ENCODE peak calls at places on chromosomes 16 and 17, in seven cellular contexts. V, R, N, B, F, C and O are unnamed samples.

GRCh38 chr17:43888548-43888947 is 18.8 kb downstream of the MPP2 start:
- DNase-seq in B (no peak), C (no peak), F (no peak), V (no peak), N (no peak), R (no peak), O (no peak)

GRCh38 chr17:8662076-8662831 is 31.7 kb upstream of the MYH10 start:
- DNase-seq in F (no peak), V (no peak), R (no peak), N (no peak), B (no peak), C (no peak), O (no peak)

GRCh38 chr16:80046848-80047247 is 446.3 kb upstream of the MAF start:
- DNase-seq in B (no peak), V (no peak), R (no peak), C (no peak), F (no peak), N (no peak), O (no peak)

GRCh38 chr16:51818342-51818944 is 667.4 kb upstream of the SALL1 start:
- DNase-seq in V (peak), C (no peak), B (peak), R (no peak), F (peak), N (peak), O (no peak)

GRCh38 chr16:58031016-58031800 is 5.7 kb downstream of the MMP15 start:
- DNase-seq in R (no peak), C (no peak), N (no peak), F (no peak), V (no peak), B (no peak), O (no peak)

GRCh38 chr16:2596747-2597559 is 59.1 kb downstream of the PDPK1 start:
- DNase-seq in N (no peak), C (peak), B (no peak), R (peak), F (no peak), V (no peak), O (no peak)

GRCh38 chr17:51778842-51779241 is 379.7 kb downstream of the CA10 start:
- DNase-seq in C (no peak), N (no peak), R (no peak), V (no peak), F (no peak), B (no peak), O (no peak)

GRCh38 chr16:80527297-80527696 is 13.5 kb upstream of the DYNLRB2 start:
- DNase-seq in N (peak), F (peak), C (no peak), V (no peak), B (peak), R (no peak), O (no peak)

GRCh38 chr16:67857547-67858233 is 10.2 kb upstream of the CENPT start:
- DNase-seq in V (peak), R (peak), N (peak), B (peak), F (no peak), C (peak), O (peak)

GRCh38 chr16:58647107-58647506 is 17.5 kb upstream of the CNOT1 start:
- DNase-seq in B (no peak), V (no peak), R (no peak), F (no peak), C (no peak), N (no peak), O (no peak)

GRCh38 chr17:45086865-45087495 is 25.9 kb downstream of the NMT1 start:
- DNase-seq in N (no peak), F (no peak), B (no peak), R (no peak), C (no peak), V (no peak), O (no peak)

GRCh38 chr16:79089735-79090284 is 510.7 kb downstream of the MAF start:
- DNase-seq in C (no peak), V (no peak), R (no peak), F (no peak), B (peak), N (no peak), O (no peak)

GRCh38 chr16:27760845-27761176 is 210.9 kb downstream of the KATNIP start:
- DNase-seq in R (no peak), N (no peak), B (no peak), F (no peak), V (no peak), C (no peak), O (no peak)

GRCh38 chr17:78351449-78352006 is 8.3 kb downstream of the SOCS3 start:
- DNase-seq in V (peak), F (peak), C (peak), N (peak), B (peak), R (peak), O (peak)

GRCh38 chr17:34235389-34236028 is 19.6 kb upstream of the CCL2 start:
- DNase-seq in F (peak), R (peak), C (no peak), N (peak), B (no peak), V (no peak), O (no peak)

GRCh38 chr17:17553217-17554195 is 38.0 kb downstream of the PEMT start:
- DNase-seq in C (no peak), F (no peak), R (peak), B (no peak), N (no peak), V (no peak), O (no peak)

GRCh38 chr17:58503876-58504275 is 10.6 kb downstream of the MTMR4 start:
- DNase-seq in V (no peak), F (no peak), N (no peak), B (no peak), R (no peak), C (no peak), O (no peak)

GRCh38 chr17:82330322-82331239 is 3.0 kb downstream of the SECTM1 start:
- DNase-seq in V (peak), C (no peak), B (no peak), R (no peak), F (no peak), N (peak), O (peak)

GRCh38 chr17:79970576-79971068 is 65.0 kb downstream of the TBC1D16 start:
- DNase-seq in V (no peak), B (no peak), N (peak), F (peak), C (peak), R (peak), O (no peak)

GRCh38 chr16:70656065-70656711 is 9.8 kb downstream of the IL34 start:
- DNase-seq in V (no peak), R (no peak), N (no peak), F (no peak), C (no peak), B (no peak), O (no peak)
- H3K4me3 ChIP-seq in V (no peak), R (no peak), N (no peak), F (no peak), C (no peak), B (no peak), O (no peak)

DNA sequence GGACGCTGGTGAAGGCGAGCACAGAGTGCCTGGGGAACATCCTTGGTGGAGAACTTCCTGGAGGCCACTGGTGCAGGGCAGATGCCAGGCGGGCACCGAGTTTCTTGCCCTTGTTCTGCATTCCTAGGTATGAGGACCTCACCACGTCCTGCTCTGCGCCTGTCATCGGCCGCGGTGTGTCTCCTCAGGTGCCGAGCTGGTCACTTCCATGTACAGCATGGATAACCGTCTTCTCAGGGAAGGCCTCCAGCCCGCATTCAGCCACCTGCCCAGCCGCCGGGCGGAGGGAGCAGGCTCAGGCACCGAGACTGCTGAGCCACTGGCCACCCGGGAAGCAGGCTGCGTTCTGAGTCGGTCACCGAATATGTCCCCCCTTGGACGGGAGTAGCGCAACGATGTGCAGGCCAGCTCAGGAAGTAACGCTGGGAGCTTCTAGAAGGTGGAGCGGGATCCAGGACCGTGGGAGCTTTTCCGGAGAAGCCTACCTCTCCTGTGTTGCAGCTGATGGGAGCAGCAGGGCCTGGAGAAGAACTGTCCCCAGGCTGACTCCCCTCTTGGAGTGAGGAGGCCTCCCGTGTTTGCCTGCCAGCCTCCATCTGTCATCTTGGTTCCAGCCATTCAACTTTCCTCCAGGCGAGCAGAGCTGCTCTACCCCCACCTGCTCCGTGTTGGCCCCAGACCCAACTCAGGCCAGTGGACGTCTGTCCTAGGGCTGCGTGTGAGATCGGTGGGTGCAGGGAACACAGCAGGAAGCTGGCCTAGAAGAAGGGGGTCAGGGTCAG is 2.1 kb upstream of the BAIAP2 start:
- DNase-seq in C (no peak), F (no peak), V (no peak), N (no peak), R (peak), B (no peak), O (no peak)
- H3K4me3 ChIP-seq in C (no peak), F (peak), V (peak), N (no peak), R (peak), B (no peak), O (no peak)

GRCh38 chr17:70345061-70345460 is 175.7 kb downstream of the KCNJ2 start:
- DNase-seq in V (no peak), C (no peak), B (no peak), R (no peak), F (no peak), N (no peak), O (no peak)
- H3K4me3 ChIP-seq in V (no peak), C (no peak), B (no peak), R (no peak), F (no peak), N (no peak), O (no peak)

GRCh38 chr17:1228752-1229353 is 41.4 kb upstream of the BHLHA9 start:
- DNase-seq in F (peak), B (no peak), C (no peak), R (no peak), N (no peak), V (no peak), O (no peak)

GRCh38 chr17:1227917-1228751 is 42.1 kb upstream of the BHLHA9 start:
- DNase-seq in C (no peak), F (peak), B (no peak), V (no peak), N (no peak), R (no peak), O (no peak)

GRCh38 chr17:1229354-1229890 is 40.8 kb upstream of the BHLHA9 start:
- DNase-seq in F (peak), R (peak), B (peak), C (no peak), V (no peak), N (peak), O (no peak)

GRCh38 chr17:1231456-1231855 is 38.8 kb upstream of the BHLHA9 start:
- DNase-seq in F (no peak), B (no peak), V (no peak), C (no peak), N (peak), R (peak), O (no peak)

GRCh38 chr17:1229891-1230571 is 40.2 kb upstream of the BHLHA9 start:
- DNase-seq in R (no peak), B (no peak), C (no peak), V (no peak), F (no peak), N (no peak), O (no peak)
- H3K4me3 ChIP-seq in R (peak), B (no peak), C (peak), V (peak), F (peak), N (no peak), O (peak)

DNA sequence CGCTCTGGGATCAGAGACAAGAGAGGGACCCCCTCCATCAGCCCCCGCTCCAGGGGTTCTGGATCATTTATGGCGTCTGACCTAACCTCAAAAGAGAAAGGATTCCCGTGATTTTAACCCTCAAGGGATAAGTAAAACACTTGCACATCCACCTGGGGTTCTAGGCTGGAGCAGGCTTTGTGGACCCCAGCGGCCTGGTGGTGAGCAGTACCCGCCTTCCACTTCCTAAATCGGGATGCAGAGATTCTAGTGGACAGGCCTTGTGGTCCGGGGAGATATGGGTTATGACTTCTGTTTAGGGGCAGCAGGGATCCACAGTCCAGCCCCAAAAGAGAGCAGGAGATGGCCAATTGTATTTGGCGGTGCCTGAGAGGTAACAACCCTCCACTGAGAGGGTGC is 684 bp upstream of the PITPNM3 start:
- DNase-seq in N (no peak), C (no peak), V (no peak), B (no peak), F (no peak), R (no peak), O (no peak)
- H3K4me3 ChIP-seq in N (peak), C (peak), V (no peak), B (no peak), F (peak), R (no peak), O (no peak)

GRCh38 chr16:28925386-28926228 is 569 bp upstream of the RABEP2 start:
- DNase-seq in R (peak), C (peak), N (peak), V (no peak), B (peak), F (peak), O (peak)

GRCh38 chr16:28924762-28925385 is at the start of gene RABEP2:
- DNase-seq in F (peak), C (peak), N (peak), B (peak), V (peak), R (peak), O (peak)

GRCh38 chr16:28923652-28924398 is 1.2 kb downstream of the RABEP2 start:
- DNase-seq in N (no peak), R (no peak), V (no peak), C (no peak), F (no peak), B (no peak), O (no peak)

GRCh38 chr16:28923231-28923587 is 1.8 kb downstream of the RABEP2 start:
- DNase-seq in C (no peak), N (no peak), R (no peak), F (no peak), V (no peak), B (no peak), O (no peak)

DNA sequence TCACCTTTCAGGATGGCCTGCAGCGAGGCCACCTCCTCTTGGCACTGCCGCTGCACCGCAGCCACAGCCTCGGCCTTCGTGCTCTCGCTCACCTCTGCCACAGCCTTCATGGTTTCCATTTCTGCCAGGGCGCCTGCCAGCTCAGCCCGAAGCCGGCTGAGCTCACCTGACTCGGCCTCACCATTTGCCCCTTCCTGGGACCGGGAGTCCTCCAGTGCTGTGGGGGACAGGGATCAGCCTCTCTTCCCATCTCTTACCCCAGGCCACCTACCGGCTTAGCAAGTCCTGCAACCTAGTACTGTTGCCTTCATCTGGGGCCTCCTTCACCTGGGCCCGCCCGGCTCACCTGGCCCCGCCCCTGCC is 658 bp downstream of the RABEP2 start:
- DNase-seq in B (no peak), F (no peak), N (no peak), C (peak), R (no peak), V (no peak), O (no peak)
- H3K4me3 ChIP-seq in B (peak), F (peak), N (peak), C (peak), R (peak), V (peak), O (peak)

DNA sequence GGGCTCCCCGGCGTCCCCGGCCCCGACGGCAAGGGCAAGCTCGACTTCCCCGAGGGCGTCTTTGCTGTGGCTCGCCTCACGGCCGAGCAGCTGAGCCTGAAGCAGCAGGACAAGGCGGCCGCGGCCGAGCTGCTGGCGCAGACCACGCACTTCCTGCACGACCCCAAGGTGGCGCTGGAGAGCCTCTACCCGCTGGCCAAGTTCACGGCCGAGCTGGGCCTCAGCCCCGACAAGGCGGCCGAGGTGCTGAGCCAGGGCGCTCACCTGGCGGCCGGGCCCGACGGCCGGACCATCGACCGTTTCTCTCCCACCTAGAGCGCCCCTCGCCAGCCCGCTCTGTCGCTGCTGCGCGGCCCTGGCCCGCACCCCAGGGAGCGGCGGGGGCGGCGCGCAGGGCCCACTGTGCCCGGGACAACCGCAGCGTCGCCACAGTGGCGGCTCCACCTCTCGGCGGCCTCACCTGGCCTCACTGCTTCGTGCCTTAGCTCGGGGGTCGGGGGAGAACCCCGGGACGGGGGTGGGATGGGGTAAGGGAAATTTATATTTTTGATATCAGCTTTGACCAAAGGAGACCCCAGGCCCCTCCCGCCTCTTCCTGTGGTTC is 3.7 kb downstream of the HIC1 start:
- DNase-seq in F (no peak), R (peak), B (peak), V (no peak), C (no peak), N (peak), O (no peak)
- H3K4me3 ChIP-seq in F (no peak), R (peak), B (peak), V (peak), C (peak), N (peak), O (peak)